ENCODE peak calls at places on chromosomes 2 and 18, in five cellular contexts. M is WTC11, P is B cell, G is kidney tubule cell, R is GM23338. V is an unnamed sample.

GRCh38 chr2:150133623-150134022 is 353.8 kb downstream of the RND3 start:
- DNase-seq in M (no peak), P (no peak), G (peak; percentile 98), R (no peak), V (no peak)

GRCh38 chr2:238099709-238100048 is 461 bp upstream of the ESPNL start:
- DNase-seq in M (no peak), P (no peak), G (no peak), R (no peak), V (no peak)

GRCh38 chr18:32286749-32287148 is 96.9 kb downstream of the MEP1B start:
- DNase-seq in M (no peak), P (no peak), G (no peak), R (no peak), V (no peak)

GRCh38 chr2:116180072-116180471 is 1634.4 kb upstream of the DDX18 start:
- DNase-seq in M (no peak), P (no peak), G (no peak), R (peak; percentile 45), V (no peak)

GRCh38 chr2:144924827-144925226 is 404.9 kb upstream of the ZEB2 start:
- DNase-seq in M (no peak), P (no peak), G (peak; percentile 68), R (no peak), V (no peak)

GRCh38 chr18:3652380-3653262 is 202.6 kb downstream of the TGIF1 start:
- DNase-seq in M (no peak), P (no peak), G (peak; percentile 91), R (no peak), V (peak; percentile 61)

GRCh38 chr2:152415811-152416210 is 80.8 kb downstream of the FMNL2 start:
- DNase-seq in M (no peak), P (no peak), G (peak; percentile 45), R (no peak), V (no peak)

GRCh38 chr2:45975752-45976517 is 321.3 kb upstream of the EPAS1 start:
- DNase-seq in M (no peak), P (no peak), G (no peak), R (no peak), V (no peak)

GRCh38 chr2:112183327-112184025 is 45.3 kb downstream of the FBLN7 start:
- DNase-seq in M (no peak), P (no peak), G (no peak), R (no peak), V (no peak)

GRCh38 chr2:141021109-141021508 is 1109.7 kb downstream of the LRP1B start:
- DNase-seq in M (no peak), P (no peak), G (peak; percentile 87), R (no peak), V (no peak)

GRCh38 chr18:3451989-3452749 is 2.2 kb downstream of the TGIF1 start:
- DNase-seq in M (peak; percentile 44), P (no peak), G (peak; percentile 78), R (peak; percentile 54), V (peak; percentile 18)

GRCh38 chr2:140863713-140864112 is 1267.1 kb downstream of the LRP1B start:
- DNase-seq in M (no peak), P (no peak), G (peak; percentile 63), R (peak; percentile 76), V (no peak)

GRCh38 chr2:85705680-85706039 is 11.5 kb downstream of the GNLY start:
- DNase-seq in M (no peak), P (no peak), G (peak; percentile 80), R (no peak), V (no peak)

GRCh38 chr2:132009874-132010521 is 151.8 kb downstream of the ANKRD30BL start:
- DNase-seq in M (peak; percentile 25), P (no peak), G (peak; percentile 37), R (peak; percentile 47), V (peak; percentile 6)

GRCh38 chr18:59718108-59719057 is 21.2 kb upstream of the CCBE1 start:
- DNase-seq in M (no peak), P (no peak), G (peak; percentile 89), R (no peak), V (no peak)

GRCh38 chr2:181955010-181955409 is 30.6 kb upstream of the PPP1R1C start:
- DNase-seq in M (no peak), P (no peak), G (peak; percentile 61), R (no peak), V (no peak)

GRCh38 chr18:71001597-71001996 is 712.8 kb downstream of the SOCS6 start:
- DNase-seq in M (no peak), P (no peak), G (peak; percentile 17), R (no peak), V (no peak)

GRCh38 chr2:217732995-217733394 is 269.8 kb downstream of the TNS1 start:
- DNase-seq in M (no peak), P (no peak), G (no peak), R (no peak), V (no peak)

GRCh38 chr2:128069769-128070168 is 21.2 kb upstream of the UGGT1 start:
- DNase-seq in M (no peak), P (no peak), G (no peak), R (no peak), V (no peak)

GRCh38 chr18:3585656-3586509 is 135.9 kb downstream of the TGIF1 start:
- DNase-seq in M (peak; percentile 90), P (peak; percentile 61), G (peak; percentile 90), R (peak; percentile 95), V (peak; percentile 63)

GRCh38 chr2:111671426-111672150 is 212.4 kb downstream of the ANAPC1 start:
- DNase-seq in M (no peak), P (no peak), G (peak; percentile 49), R (no peak), V (no peak)

GRCh38 chr2:157479081-157480027 is 35.5 kb upstream of the CYTIP start:
- DNase-seq in M (no peak), P (no peak), G (no peak), R (no peak), V (no peak)

GRCh38 chr2:100875516-100876230 is 55.7 kb downstream of the NPAS2 start:
- DNase-seq in M (no peak), P (no peak), G (no peak), R (no peak), V (no peak)

GRCh38 chr18:3330622-3331021 is 68.7 kb downstream of the MYL12B start:
- DNase-seq in M (no peak), P (no peak), G (no peak), R (peak; percentile 61), V (no peak)

GRCh38 chr2:31287681-31288080 is 53.7 kb downstream of the EHD3 start:
- DNase-seq in M (no peak), P (no peak), G (no peak), R (no peak), V (no peak)

GRCh38 chr2:128413718-128414341 is 95.2 kb upstream of the HS6ST1 start:
- DNase-seq in M (no peak), P (no peak), G (no peak), R (no peak), V (no peak)

GRCh38 chr2:230444832-230445231 is 28.8 kb downstream of the SP100 start:
- DNase-seq in M (no peak), P (no peak), G (no peak), R (no peak), V (no peak)

V was measured in posterior cingulate gyrus.